ENCODE peak calls at places on chromosomes 16 and 17, in four cellular contexts. E, C, O and T are unnamed samples.

GRCh38 chr17:17890773-17891759 is 54.3 kb upstream of the SREBF1 start:
- DNase-seq in E (peak; percentile 43), C (peak; percentile 92), O (peak; percentile 51), T (peak; percentile 73)

GRCh38 chr17:49071106-49071505 is 61.5 kb upstream of the B4GALNT2 start:
- DNase-seq in E (no peak), C (peak; percentile 61), O (no peak), T (peak; percentile 24)

GRCh38 chr16:84561291-84561690 is 56.6 kb downstream of the COTL1 start:
- DNase-seq in E (no peak), C (no peak), O (no peak), T (no peak)

GRCh38 chr16:3180445-3180878 is 7.5 kb upstream of the OR1F1 start:
- DNase-seq in E (no peak), C (no peak), O (no peak), T (no peak)

GRCh38 chr17:43940630-43941029 is 1.6 kb downstream of the PPY start:
- DNase-seq in E (peak; percentile 44), C (peak; percentile 52), O (no peak), T (peak; percentile 16)

GRCh38 chr16:89961920-89962319 is 13.4 kb downstream of the DEF8 start:
- DNase-seq in E (no peak), C (no peak), O (no peak), T (no peak)

GRCh38 chr17:4208228-4208627 is 55.6 kb downstream of the ANKFY1 start:
- DNase-seq in E (no peak), C (peak; percentile 37), O (no peak), T (peak; percentile 77)

GRCh38 chr16:73558219-73558618 is 510.3 kb upstream of the ZFHX3 start:
- DNase-seq in E (no peak), C (no peak), O (no peak), T (no peak)

GRCh38 chr17:43534909-43535308 is 11.2 kb downstream of the ETV4 start:
- DNase-seq in E (no peak), C (peak; percentile 78), O (no peak), T (no peak)

GRCh38 chr17:63523256-63523869 is at the start of gene KCNH6:
- DNase-seq in E (no peak), C (no peak), O (no peak), T (no peak)
- H3K4me3 ChIP-seq in E (no peak within 1 kb of the TSS), C (peak within 1 kb of the TSS; percentile 24), O (no peak within 1 kb of the TSS), T (peak within 1 kb of the TSS; percentile 42)

GRCh38 chr16:56608876-56609462 is 585 bp downstream of the MT2A start:
- DNase-seq in E (no peak), C (no peak), O (peak; percentile 50), T (peak; percentile 21)

GRCh38 chr16:56606071-56606687 is 2.2 kb upstream of the MT2A start:
- DNase-seq in E (no peak), C (no peak), O (peak; percentile 41), T (peak; percentile 92)

GRCh38 chr16:56608043-56608875 is at the start of gene MT2A:
- DNase-seq in E (peak; percentile 90), C (peak; percentile 99), O (peak; percentile 96), T (peak; percentile 95)

GRCh38 chr16:56606688-56607618 is 1.4 kb upstream of the MT2A start:
- DNase-seq in E (no peak), C (peak; percentile 98), O (peak; percentile 54), T (peak; percentile 97)

GRCh38 chr16:56607675-56608042 is 725 bp upstream of the MT2A start:
- DNase-seq in E (no peak), C (no peak), O (no peak), T (no peak)
- H3K4me3 ChIP-seq in E (no peak overlapping the region), C (no peak overlapping the region), O (peak overlapping the region; percentile 54), T (peak overlapping the region; percentile 54)

DNA sequence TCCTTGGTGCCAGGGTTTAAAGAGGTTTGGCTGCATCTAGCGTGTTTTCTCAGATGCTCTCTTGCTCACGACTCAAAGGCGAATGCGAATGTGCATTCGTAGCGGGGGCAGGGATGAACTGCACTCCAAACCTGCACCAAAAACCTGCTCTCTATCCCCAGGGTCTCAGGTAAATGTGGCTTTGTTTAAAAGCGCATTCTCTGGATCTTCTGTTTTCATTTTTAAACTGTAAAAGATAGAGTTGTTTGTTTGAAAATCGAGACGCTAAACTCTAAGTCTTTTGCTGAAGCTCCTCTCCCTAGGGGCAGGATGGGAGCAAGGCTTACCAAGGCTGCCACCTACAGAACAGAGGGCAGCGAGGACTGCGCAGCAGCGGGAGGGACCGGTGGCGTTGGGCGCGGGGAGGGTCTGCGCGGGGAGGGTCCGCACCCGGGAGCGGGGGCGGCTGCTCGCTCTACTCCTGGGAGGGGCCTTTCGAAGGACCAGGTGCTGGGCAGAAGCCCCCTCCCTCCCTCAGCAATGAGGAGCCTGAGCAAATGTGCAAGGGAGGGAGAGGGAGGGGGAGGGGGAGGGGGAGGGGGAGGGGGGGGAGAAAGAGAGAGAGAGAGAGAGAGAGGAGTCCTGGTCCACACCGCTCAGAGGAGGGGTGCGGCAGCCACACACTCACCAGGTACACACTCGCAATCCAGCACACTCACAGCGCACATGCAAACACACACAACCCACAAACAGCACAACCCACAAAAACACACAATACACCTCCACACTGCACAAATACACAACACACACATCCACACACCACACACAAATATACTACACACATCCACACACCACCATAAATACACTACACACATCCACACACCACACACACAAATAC is 142.8 kb downstream of the GRIN2A start:
- DNase-seq in E (no peak), C (no peak), O (no peak), T (peak; percentile 11)
- H3K4me3 ChIP-seq in E (no peak overlapping the region), C (no peak overlapping the region), O (no peak overlapping the region), T (peak overlapping the region; percentile 13)

GRCh38 chr17:82794781-82795505 is 43.1 kb downstream of the TBCD start:
- DNase-seq in E (no peak), C (peak; percentile 45), O (no peak), T (peak; percentile 8)
- H3K4me3 ChIP-seq in E (no peak overlapping the region), C (no peak overlapping the region), O (no peak overlapping the region), T (no peak overlapping the region)

DNA sequence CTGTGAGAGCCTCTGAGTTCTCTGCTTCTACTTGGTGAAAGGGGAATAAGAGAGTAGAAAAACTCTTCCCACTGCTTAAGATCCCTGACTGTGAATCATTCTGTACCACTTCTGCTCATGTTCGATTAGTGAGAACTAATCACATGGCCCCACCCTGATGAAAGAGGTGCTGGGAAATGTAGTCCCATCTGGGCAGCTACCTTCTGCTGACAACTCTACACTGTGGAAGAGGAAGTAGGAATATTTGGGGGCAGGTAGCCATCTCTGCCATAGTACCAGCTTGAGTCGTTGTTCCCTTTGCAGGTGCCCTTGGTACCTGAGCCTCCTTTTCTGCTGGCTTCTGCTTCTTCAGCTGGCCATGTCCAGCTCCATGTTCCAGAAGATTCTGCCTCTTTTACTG is 30.0 kb downstream of the NKD1 start:
- DNase-seq in E (no peak), C (no peak), O (no peak), T (no peak)
- H3K4me3 ChIP-seq in E (no peak overlapping the region), C (no peak overlapping the region), O (no peak overlapping the region), T (no peak overlapping the region)

GRCh38 chr17:28897769-28898259 is 281 bp upstream of the FLOT2 start:
- DNase-seq in E (no peak), C (no peak), O (no peak), T (no peak)

GRCh38 chr17:28898261-28898955 is 875 bp upstream of the FLOT2 start:
- DNase-seq in E (no peak), C (no peak), O (no peak), T (no peak)

GRCh38 chr17:28896491-28896883 is 1.0 kb downstream of the FLOT2 start:
- DNase-seq in E (no peak), C (no peak), O (no peak), T (peak; percentile 27)

GRCh38 chr17:28896884-28897768 is at the start of gene FLOT2:
- DNase-seq in E (peak; percentile 75), C (peak; percentile 73), O (peak; percentile 73), T (peak; percentile 62)

GRCh38 chr17:28895794-28896447 is 1.6 kb downstream of the FLOT2 start:
- DNase-seq in E (peak; percentile 38), C (no peak), O (no peak), T (no peak)
- H3K4me3 ChIP-seq in E (peak overlapping the region; percentile 89), C (no peak overlapping the region), O (peak overlapping the region; percentile 92), T (peak overlapping the region; percentile 80)